ENCODE peak calls at places on chromosome 19, in eight cellular contexts. S is kidney glomerular epithelial cell; Y is RCC 7860; D is IMR-90; N is Peyer's patch; F is effector CD4-positive, alpha-beta T cell; U is keratinocyte; Z is B cell. B is an unnamed sample.

GRCh38 chr19:31803819-31804446 is 454.7 kb upstream of the TSHZ3 start:
- DNase-seq in S (no peak), Y (no peak), D (no peak), N (no peak), F (no peak), U (no peak), Z (no peak), B (no peak)

GRCh38 chr19:4199699-4200293 is 17.3 kb downstream of the ANKRD24 start:
- DNase-seq in S (no peak), Y (no peak), D (no peak), N (no peak), F (no peak), U (no peak), Z (no peak), B (no peak)

GRCh38 chr19:45038931-45039893 is at the start of gene CLASRP:
- DNase-seq in S (peak; percentile 86), Y (peak; percentile 54), D (peak; percentile 86), N (peak; percentile 90), F (peak; percentile 84), U (no peak), Z (peak; percentile 88), B (peak; percentile 92)

GRCh38 chr19:29881386-29881785 is 60.7 kb upstream of the URI1 start:
- DNase-seq in S (no peak), Y (no peak), D (peak; percentile 18), N (no peak), F (no peak), U (no peak), Z (no peak), B (no peak)

GRCh38 chr19:7912144-7912696 is 2.4 kb upstream of the TGFBR3L start:
- DNase-seq in S (no peak), Y (no peak), D (no peak), N (no peak), F (no peak), U (no peak), Z (no peak), B (no peak)

GRCh38 chr19:28889941-28890645 is 322.9 kb downstream of the UQCRFS1 start:
- DNase-seq in S (no peak), Y (peak; percentile 7), D (no peak), N (no peak), F (no peak), U (no peak), Z (no peak), B (no peak)

GRCh38 chr19:42277821-42278809 is 9.1 kb downstream of the CIC start:
- DNase-seq in S (peak; percentile 2), Y (no peak), D (no peak), N (no peak), F (no peak), U (peak; percentile 87), Z (no peak), B (no peak)

GRCh38 chr19:48812094-48812929 is 1.5 kb upstream of the BCAT2 start:
- DNase-seq in S (peak; percentile 47), Y (no peak), D (peak; percentile 13), N (peak; percentile 84), F (peak; percentile 20), U (no peak), Z (peak; percentile 81), B (peak; percentile 88)

GRCh38 chr19:46716013-46716671 is 772 bp downstream of the PRKD2 start:
- DNase-seq in S (no peak), Y (no peak), D (no peak), N (peak; percentile 38), F (no peak), U (no peak), Z (no peak), B (peak; percentile 32)

GRCh38 chr19:17944301-17944700 is 11.5 kb downstream of the CCDC124 start:
- DNase-seq in S (peak; percentile 38), Y (peak; percentile 25), D (peak; percentile 88), N (no peak), F (no peak), U (no peak), Z (no peak), B (no peak)

GRCh38 chr19:44905437-44906160 is at the start of gene APOE:
- DNase-seq in S (no peak), Y (no peak), D (no peak), N (no peak), F (no peak), U (no peak), Z (no peak), B (peak; percentile 39)

B was measured in erythroblast.